ENCODE peak calls at places on chromosomes 3 and 15, in six cellular contexts. L, R, G, Y, M and O are unnamed samples.

GRCh38 chr3:154926721-154927120 is 153.4 kb upstream of the MME start:
- DNase-seq in R (no peak), L (no peak), M (no peak), G (no peak), Y (peak; percentile 8), O (no peak)

GRCh38 chr3:40780801-40781406 is 256.1 kb downstream of the ZNF621 start:
- DNase-seq in R (no peak), G (peak; percentile 47), Y (peak; percentile 88), L (peak; percentile 79), M (peak; percentile 19), O (no peak)

GRCh38 chr15:67185051-67185450 is 69.4 kb downstream of the AAGAB start:
- DNase-seq in Y (no peak), G (no peak), L (peak; percentile 51), M (no peak), R (no peak), O (no peak)

GRCh38 chr3:106814231-106814630 is 563.0 kb upstream of the CCDC54 start:
- DNase-seq in Y (no peak), R (no peak), M (no peak), G (peak; percentile 11), L (no peak), O (no peak)

GRCh38 chr3:143533391-143533790 is 314.9 kb downstream of the SLC9A9 start:
- DNase-seq in M (no peak), R (no peak), Y (no peak), L (no peak), G (no peak), O (no peak)

GRCh38 chr3:100656945-100657344 is 47.5 kb downstream of the ADGRG7 start:
- DNase-seq in M (no peak), G (no peak), L (no peak), Y (no peak), R (no peak), O (no peak)

GRCh38 chr3:112481342-112481870 is 17.9 kb downstream of the BTLA start:
- DNase-seq in G (no peak), R (no peak), M (no peak), Y (no peak), L (no peak), O (no peak)

GRCh38 chr3:162328649-162329048 is 832.0 kb downstream of the OTOL1 start:
- DNase-seq in M (no peak), L (no peak), G (no peak), Y (no peak), R (no peak), O (no peak)

GRCh38 chr3:182257361-182257760 is 535.9 kb upstream of the ATP11B start:
- DNase-seq in Y (no peak), R (no peak), M (no peak), L (no peak), G (no peak), O (no peak)

GRCh38 chr3:56667973-56668579 is 15.0 kb downstream of the TASOR start:
- DNase-seq in L (no peak), R (no peak), Y (no peak), G (no peak), M (no peak), O (no peak)

GRCh38 chr3:23612296-23612891 is 193.4 kb upstream of the UBE2E1 start:
- DNase-seq in R (peak; percentile 34), M (no peak), Y (peak; percentile 43), G (no peak), L (no peak), O (no peak)

GRCh38 chr3:81302045-81302444 is 459.4 kb downstream of the GBE1 start:
- DNase-seq in R (peak; percentile 62), L (peak; percentile 54), G (peak; percentile 14), M (peak; percentile 40), Y (peak; percentile 48), O (no peak)

GRCh38 chr3:56796202-56796601 is 5.5 kb downstream of the ARHGEF3 start:
- DNase-seq in Y (peak; percentile 32), R (no peak), G (no peak), M (no peak), L (no peak), O (no peak)

GRCh38 chr15:41490355-41490754 is 3.3 kb upstream of the ITPKA start:
- DNase-seq in Y (peak; percentile 96), M (no peak), G (no peak), R (peak; percentile 8), L (no peak), O (no peak)

GRCh38 chr3:119191800-119192199 is 18.4 kb downstream of the UPK1B start:
- DNase-seq in R (no peak), M (no peak), G (no peak), Y (no peak), L (no peak), O (no peak)

GRCh38 chr3:129311054-129311902 is 32.6 kb downstream of the HMCES start:
- DNase-seq in M (no peak), R (no peak), L (no peak), Y (no peak), G (no peak), O (no peak)

GRCh38 chr3:5791558-5791957 is 604.1 kb downstream of the EDEM1 start:
- DNase-seq in R (no peak), Y (peak; percentile 82), G (no peak), L (no peak), M (no peak), O (no peak)

GRCh38 chr3:154364849-154365248 is 40.6 kb upstream of the DHX36 start:
- DNase-seq in R (no peak), G (no peak), L (no peak), M (no peak), Y (no peak), O (no peak)

GRCh38 chr3:135217730-135218129 is 422.7 kb downstream of the EPHB1 start:
- DNase-seq in M (no peak), Y (no peak), G (no peak), R (no peak), L (no peak), O (no peak)

GRCh38 chr3:147162743-147163142 is 243.6 kb downstream of the ZIC4 start:
- DNase-seq in Y (no peak), L (no peak), R (no peak), M (no peak), G (no peak), O (no peak)